ENCODE peak calls at places on chromosome 11, in four cellular contexts. A, B, U and Q are unnamed samples.

GRCh38 chr11:122897606-122898210 is 15.1 kb downstream of the JHY start:
- DNase-seq in A (no peak), U (no peak), B (peak; percentile 68), Q (no peak)

GRCh38 chr11:86627776-86628455 is 44.5 kb downstream of the ME3 start:
- DNase-seq in A (no peak), B (no peak), U (no peak), Q (no peak)

GRCh38 chr11:73661035-73661628 is 14.8 kb downstream of the PLEKHB1 start:
- DNase-seq in A (peak; percentile 95), B (peak; percentile 77), U (peak; percentile 100), Q (peak; percentile 93)

GRCh38 chr11:13955971-13956421 is 6.5 kb upstream of the SPON1 start:
- DNase-seq in A (peak; percentile 71), B (peak; percentile 71), U (peak; percentile 63), Q (peak; percentile 81)

GRCh38 chr11:79173615-79174014 is 267.2 kb downstream of the TENM4 start:
- DNase-seq in B (peak; percentile 77), U (no peak), A (no peak), Q (no peak)

GRCh38 chr11:70105755-70106571 is 27.8 kb downstream of the ANO1 start:
- DNase-seq in U (no peak), A (no peak), B (no peak), Q (no peak)

GRCh38 chr11:76131585-76131984 is 74.7 kb downstream of the WNT11 start:
- DNase-seq in U (no peak), A (no peak), B (no peak), Q (peak; percentile 78)

GRCh38 chr11:62077136-62077535 is 46.7 kb upstream of the INCENP start:
- DNase-seq in B (peak; percentile 30), U (no peak), A (no peak), Q (no peak)

GRCh38 chr11:3119141-3119821 is 45.8 kb downstream of the OSBPL5 start:
- DNase-seq in B (no peak), A (no peak), U (no peak), Q (no peak)

GRCh38 chr11:122516686-122517085 is 138.8 kb upstream of the UBASH3B start:
- DNase-seq in U (no peak), B (no peak), A (no peak), Q (no peak)

GRCh38 chr11:33089776-33090175 is 50.4 kb downstream of the TCP11L1 start:
- DNase-seq in A (no peak), U (no peak), B (peak; percentile 73), Q (no peak)

GRCh38 chr11:73216466-73216865 is 1.6 kb upstream of the P2RY2 start:
- DNase-seq in B (no peak), U (no peak), A (no peak), Q (no peak)

GRCh38 chr11:128458316-128458715 is 129.0 kb downstream of the ETS1 start:
- DNase-seq in U (no peak), B (peak; percentile 97), A (no peak), Q (no peak)

GRCh38 chr11:69337211-69337721 is 43.3 kb downstream of the MYEOV start:
- DNase-seq in A (peak; percentile 6), B (peak; percentile 93), U (no peak), Q (no peak)

GRCh38 chr11:8828055-8828454 is 82.9 kb upstream of the AKIP1 start:
- DNase-seq in U (no peak), B (no peak), A (peak; percentile 18), Q (no peak)

GRCh38 chr11:118212781-118213565 is 11.8 kb downstream of the JAML start:
- DNase-seq in A (no peak), B (no peak), U (no peak), Q (peak; percentile 12)

GRCh38 chr11:45484326-45484725 is 181.1 kb downstream of the CHST1 start:
- DNase-seq in B (no peak), U (no peak), A (no peak), Q (peak; percentile 31)

GRCh38 chr11:2091786-2092463 is 47.3 kb downstream of the IGF2 start:
- DNase-seq in B (no peak), U (no peak), A (no peak), Q (no peak)

GRCh38 chr11:35180311-35181233 is 41.6 kb downstream of the CD44 start:
- DNase-seq in A (no peak), B (peak; percentile 55), U (no peak), Q (no peak)

GRCh38 chr11:65884716-65885092 is 3.6 kb downstream of the FIBP start:
- DNase-seq in A (peak; percentile 88), U (peak; percentile 90), B (peak; percentile 65), Q (peak; percentile 83)

GRCh38 chr11:116750070-116750718 is 22.6 kb downstream of the BUD13 start:
- DNase-seq in B (no peak), U (no peak), A (no peak), Q (no peak)

DNA sequence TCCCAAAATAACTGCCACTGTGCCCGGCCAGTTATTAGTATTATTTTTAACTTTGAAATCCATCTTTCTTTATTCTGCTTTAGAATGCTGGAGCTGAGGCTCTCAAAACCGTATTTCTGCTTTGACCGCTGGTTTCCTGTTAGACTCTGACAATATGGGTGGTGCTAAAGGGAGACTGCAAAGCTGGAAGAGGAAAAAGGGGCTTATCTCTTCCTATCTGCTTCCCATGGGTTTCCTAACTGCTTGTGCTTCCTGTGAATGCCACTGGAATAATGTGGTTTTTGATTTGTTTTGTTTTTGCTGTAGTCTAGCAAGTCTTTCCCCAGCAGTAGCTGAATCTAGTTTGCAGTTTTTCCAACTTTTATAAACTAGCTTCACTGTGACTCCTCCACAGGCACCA is 43.6 kb downstream of the XRRA1 start:
- DNase-seq in A (no peak), B (no peak), U (no peak), Q (no peak)
- H3K9ac ChIP-seq in A (no peak overlapping the region), B (no peak overlapping the region), U (no peak overlapping the region), Q (no peak overlapping the region)

GRCh38 chr11:61008971-61009370 is 37.5 kb downstream of the CD6 start:
- DNase-seq in A (no peak), U (no peak), B (no peak), Q (no peak)
- H4K5ac ChIP-seq in A (no peak overlapping the region), U (no peak overlapping the region), B (no peak overlapping the region), Q (no peak overlapping the region)

GRCh38 chr11:32092581-32093170 is 1.8 kb downstream of the RCN1 start:
- DNase-seq in A (no peak), B (no peak), U (no peak), Q (peak; percentile 42)

GRCh38 chr11:32088117-32088941 is 2.5 kb upstream of the RCN1 start:
- DNase-seq in U (no peak), A (no peak), B (peak; percentile 91), Q (peak; percentile 50)

GRCh38 chr11:32082346-32082986 is 8.4 kb upstream of the RCN1 start:
- DNase-seq in A (no peak), U (no peak), B (no peak), Q (no peak)

GRCh38 chr11:32090774-32091370 is at the start of gene RCN1:
- DNase-seq in B (peak; percentile 86), A (peak; percentile 95), U (peak; percentile 85), Q (peak; percentile 95)

GRCh38 chr11:32087602-32088001 is 3.3 kb upstream of the RCN1 start:
- DNase-seq in A (no peak), U (no peak), B (peak; percentile 52), Q (no peak)
- H3K9ac ChIP-seq in A (no peak overlapping the region), U (no peak overlapping the region), B (no peak overlapping the region), Q (no peak overlapping the region)

DNA sequence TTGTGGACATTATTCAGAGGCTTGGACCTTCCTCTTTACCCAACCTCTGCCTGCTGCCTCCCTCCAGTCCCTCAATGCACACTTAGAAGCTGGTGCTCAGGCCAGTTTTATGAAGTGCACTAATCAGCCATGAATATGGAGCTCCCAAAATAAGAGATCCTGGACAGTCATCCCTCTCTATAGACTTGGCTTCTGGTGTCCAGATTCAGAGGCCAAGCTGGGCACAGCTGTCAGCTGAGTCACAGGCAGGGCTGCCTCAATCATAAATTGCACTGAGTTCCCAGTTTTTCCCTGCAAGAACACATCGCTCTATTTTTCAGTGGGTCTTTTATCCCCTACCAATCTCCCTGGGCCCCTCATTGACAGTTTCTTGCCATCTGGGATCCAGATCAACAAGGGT is 161.7 kb upstream of the CADM1 start:
- DNase-seq in B (peak; percentile 50), A (no peak), U (no peak), Q (no peak)
- H4K5ac ChIP-seq in B (no peak overlapping the region), A (no peak overlapping the region), U (no peak overlapping the region), Q (no peak overlapping the region)

GRCh38 chr11:39442177-39442576 is 2017.3 kb downstream of the LRRC4C start:
- DNase-seq in B (no peak), A (no peak), U (no peak), Q (no peak)
- H3K9ac ChIP-seq in B (no peak overlapping the region), A (no peak overlapping the region), U (no peak overlapping the region), Q (no peak overlapping the region)